ENCODE peak calls at places on chromosome 15, in six cellular contexts. I, H, V, P, S and G are unnamed samples.

GRCh38 chr15:64825081-64825430 is 391 bp downstream of the PIF1 start:
- DNase-seq in I (no peak), H (no peak), V (no peak), P (peak), S (no peak), G (no peak)

GRCh38 chr15:50250789-50251394 is 14.6 kb downstream of the HDC start:
- DNase-seq in I (no peak), H (no peak), V (no peak), P (no peak), S (no peak), G (no peak)

GRCh38 chr15:70473623-70474366 is 289.6 kb downstream of the UACA start:
- DNase-seq in I (no peak), H (no peak), V (no peak), P (no peak), S (no peak), G (no peak)

GRCh38 chr15:43958894-43959330 is 132.1 kb downstream of the WDR76 start:
- DNase-seq in I (no peak), H (no peak), V (no peak), P (no peak), S (peak), G (no peak)

GRCh38 chr15:45943255-45943654 is 308.4 kb downstream of the SQOR start:
- DNase-seq in I (no peak), H (no peak), V (no peak), P (no peak), S (no peak), G (no peak)

GRCh38 chr15:61530769-61531168 is 301.7 kb upstream of the RORA start:
- DNase-seq in I (no peak), H (no peak), V (no peak), P (no peak), S (peak), G (no peak)

GRCh38 chr15:56732881-56733130 is 503 bp downstream of the ZNF280D start:
- DNase-seq in I (peak), H (no peak), V (no peak), P (no peak), S (no peak), G (no peak)

GRCh38 chr15:29734917-29735572 is 87.2 kb downstream of the TJP1 start:
- DNase-seq in I (no peak), H (no peak), V (no peak), P (no peak), S (peak), G (no peak)

GRCh38 chr15:66593219-66593780 is 27.5 kb upstream of the LCTL start:
- DNase-seq in I (no peak), H (no peak), V (no peak), P (no peak), S (no peak), G (no peak)

GRCh38 chr15:90043611-90044010 is 42.5 kb downstream of the ZNF710 start:
- DNase-seq in I (no peak), H (no peak), V (peak), P (no peak), S (no peak), G (no peak)

GRCh38 chr15:68783226-68784054 is 37.3 kb downstream of the ANP32A start:
- DNase-seq in I (no peak), H (peak), V (no peak), P (peak), S (no peak), G (no peak)

GRCh38 chr15:74531144-74531811 is 9.7 kb upstream of the ARID3B start:
- DNase-seq in I (no peak), H (no peak), V (no peak), P (no peak), S (peak), G (no peak)

GRCh38 chr15:58553365-58553918 is 121.7 kb downstream of the LIPC start:
- DNase-seq in I (no peak), H (no peak), V (no peak), P (no peak), S (no peak), G (no peak)

GRCh38 chr15:44738340-44738984 is 2.1 kb downstream of the TRIM69 start:
- DNase-seq in I (no peak), H (no peak), V (no peak), P (no peak), S (peak), G (no peak)

GRCh38 chr15:100730655-100731240 is 128.4 kb downstream of the ASB7 start:
- DNase-seq in I (no peak), H (no peak), V (no peak), P (no peak), S (no peak), G (no peak)

GRCh38 chr15:69410290-69410874 is 3.8 kb upstream of the KIF23 start:
- DNase-seq in I (no peak), H (no peak), V (no peak), P (peak), S (no peak), G (no peak)

GRCh38 chr15:60538129-60538528 is 59.2 kb upstream of the ICE2 start:
- DNase-seq in I (no peak), H (no peak), V (no peak), P (no peak), S (no peak), G (no peak)

GRCh38 chr15:22873204-22873701 is 34.8 kb downstream of the NIPA2 start:
- DNase-seq in I (no peak), H (no peak), V (no peak), P (no peak), S (peak), G (no peak)

GRCh38 chr15:72231847-72232461 is 964 bp upstream of the PKM start:
- DNase-seq in I (peak), H (peak), V (peak), P (peak), S (peak), G (no peak)

GRCh38 chr15:99371180-99372103 is 120.2 kb downstream of the LRRC28 start:
- DNase-seq in I (no peak), H (no peak), V (no peak), P (no peak), S (peak), G (no peak)

GRCh38 chr15:90954712-90955671 is at the start of gene RCCD1:
- DNase-seq in I (peak), H (peak), V (peak), P (peak), S (peak), G (peak)

GRCh38 chr15:87816811-87817210 is 439.7 kb downstream of the NTRK3 start:
- DNase-seq in I (no peak), H (no peak), V (no peak), P (no peak), S (peak), G (no peak)

GRCh38 chr15:25799906-25800700 is 63.0 kb downstream of the ATP10A start:
- DNase-seq in I (no peak), H (no peak), V (no peak), P (no peak), S (no peak), G (no peak)

GRCh38 chr15:68969298-68969697 is 39.0 kb downstream of the SPESP1 start:
- DNase-seq in I (no peak), H (no peak), V (no peak), P (no peak), S (no peak), G (no peak)

GRCh38 chr15:33314115-33314514 is 3.3 kb downstream of the RYR3 start:
- DNase-seq in I (no peak), H (no peak), V (no peak), P (no peak), S (no peak), G (no peak)

GRCh38 chr15:80710635-80711553 is 15.8 kb downstream of the ABHD17C start:
- DNase-seq in I (no peak), H (no peak), V (no peak), P (peak), S (peak), G (no peak)